ENCODE peak calls at places on chromosomes 5 and 9, in ten cellular contexts. T is H1, S is A549, J is stomach, K is suprapubic skin, E is HepG2, I is ovary, F is transverse colon, L is upper lobe of left lung, G is K562. B is an unnamed sample.

GRCh38 chr5:66565878-66566277 is 30.3 kb upstream of the MAST4 start:
- DNase-seq in T (no peak), S (no peak), J (no peak), K (no peak), E (no peak), I (no peak), F (no peak), L (no peak), G (no peak), B (no peak)

GRCh38 chr9:89177401-89178161 is 1.0 kb downstream of the SHC3 start:
- DNase-seq in T (peak; percentile 75), S (no peak), J (no peak), K (no peak), E (no peak), I (no peak), F (no peak), L (peak; percentile 88), G (no peak), B (no peak)

GRCh38 chr9:128297221-128297773 is 21.2 kb downstream of the SWI5 start:
- DNase-seq in T (no peak), S (no peak), J (peak; percentile 32), K (no peak), E (no peak), I (no peak), F (no peak), L (no peak), G (peak; percentile 17), B (no peak)

GRCh38 chr9:18820566-18821095 is 212.4 kb downstream of the SAXO1 start:
- DNase-seq in T (no peak), S (no peak), J (no peak), K (no peak), E (no peak), I (no peak), F (no peak), L (no peak), G (no peak), B (no peak)

GRCh38 chr5:43769576-43770352 is 166.8 kb downstream of the NNT start:
- DNase-seq in T (no peak), S (no peak), J (no peak), K (no peak), E (no peak), I (no peak), F (no peak), L (no peak), G (no peak), B (peak; percentile 87)

GRCh38 chr9:86321373-86321772 is 32.8 kb downstream of the TUT7 start:
- DNase-seq in T (no peak), S (no peak), J (no peak), K (no peak), E (no peak), I (no peak), F (no peak), L (no peak), G (no peak), B (no peak)

GRCh38 chr9:6779417-6780241 is 21.9 kb downstream of the KDM4C start:
- DNase-seq in T (no peak), S (no peak), J (no peak), K (no peak), E (peak; percentile 81), I (no peak), F (peak; percentile 13), L (no peak), G (peak; percentile 31), B (peak; percentile 8)

GRCh38 chr5:56128166-56128565 is 105.0 kb downstream of the ANKRD55 start:
- DNase-seq in T (no peak), S (no peak), J (peak; percentile 27), K (no peak), E (no peak), I (no peak), F (no peak), L (no peak), G (no peak), B (no peak)

GRCh38 chr5:105630803-105631202 is 2039.9 kb downstream of the EFNA5 start:
- DNase-seq in T (no peak), S (no peak), J (no peak), K (no peak), E (no peak), I (no peak), F (no peak), L (no peak), G (no peak), B (no peak)

GRCh38 chr5:107544476-107544875 is 126.3 kb downstream of the EFNA5 start:
- DNase-seq in T (no peak), S (no peak), J (no peak), K (no peak), E (no peak), I (no peak), F (no peak), L (no peak), G (no peak), B (no peak)

GRCh38 chr9:14106699-14107098 is 207.2 kb downstream of the NFIB start:
- DNase-seq in T (no peak), S (no peak), J (no peak), K (no peak), E (no peak), I (no peak), F (no peak), L (no peak), G (no peak), B (no peak)

GRCh38 chr5:133489632-133490031 is 122.7 kb downstream of the FSTL4 start:
- DNase-seq in T (no peak), S (no peak), J (no peak), K (no peak), E (peak; percentile 13), I (no peak), F (no peak), L (no peak), G (peak; percentile 14), B (no peak)

GRCh38 chr5:63089147-63089546 is 510.5 kb downstream of the LRRC70 start:
- DNase-seq in T (no peak), S (no peak), J (no peak), K (no peak), E (no peak), I (no peak), F (no peak), L (no peak), G (no peak), B (no peak)

GRCh38 chr9:133669402-133669801 is 33.2 kb downstream of the DBH start:
- DNase-seq in T (peak; percentile 59), S (no peak), J (no peak), K (no peak), E (no peak), I (no peak), F (no peak), L (no peak), G (no peak), B (no peak)

GRCh38 chr5:29208026-29208425 is 1985.5 kb upstream of the CDH6 start:
- DNase-seq in T (no peak), S (no peak), J (no peak), K (no peak), E (no peak), I (no peak), F (no peak), L (no peak), G (no peak), B (no peak)

GRCh38 chr5:153641183-153641688 is 150.8 kb downstream of the GRIA1 start:
- DNase-seq in T (no peak), S (no peak), J (no peak), K (no peak), E (no peak), I (no peak), F (no peak), L (no peak), G (no peak), B (no peak)

GRCh38 chr5:141780952-141781730 is 97.1 kb downstream of the PCDH1 start:
- DNase-seq in T (no peak), S (no peak), J (no peak), K (no peak), E (no peak), I (no peak), F (no peak), L (no peak), G (no peak), B (no peak)

GRCh38 chr5:127290019-127290945 is at the start of gene MEGF10:
- DNase-seq in T (peak; percentile 84), S (peak; percentile 48), J (no peak), K (no peak), E (peak; percentile 7), I (no peak), F (peak; percentile 42), L (peak; percentile 79), G (peak; percentile 14), B (no peak)

GRCh38 chr5:35926389-35927051 is 11.9 kb downstream of the CAPSL start:
- DNase-seq in T (peak; percentile 81), S (peak; percentile 43), J (peak; percentile 28), K (no peak), E (peak; percentile 17), I (peak; percentile 32), F (peak; percentile 26), L (no peak), G (peak; percentile 79), B (no peak)

GRCh38 chr5:7015586-7016256 is 302.5 kb downstream of the TENT4A start:
- DNase-seq in T (peak; percentile 54), S (no peak), J (no peak), K (no peak), E (no peak), I (no peak), F (no peak), L (no peak), G (no peak), B (no peak)

GRCh38 chr5:109989994-109990722 is 300.4 kb downstream of the MAN2A1 start:
- DNase-seq in T (no peak), S (no peak), J (no peak), K (no peak), E (peak; percentile 91), I (no peak), F (no peak), L (no peak), G (no peak), B (no peak)

GRCh38 chr5:31280210-31280609 is 86.7 kb downstream of the CDH6 start:
- DNase-seq in T (no peak), S (no peak), J (no peak), K (no peak), E (no peak), I (no peak), F (no peak), L (no peak), G (no peak), B (no peak)
- TF ChIP-seq EP300 in T (no peak), S (no peak), J (no peak), K (no peak), E (no peak), I (no peak), F (no peak), L (no peak), G (no peak), B (no peak)

GRCh38 chr5:135365281-135365680 is 33.8 kb downstream of the MACROH2A1 start:
- DNase-seq in T (no peak), S (no peak), J (no peak), K (no peak), E (no peak), I (no peak), F (no peak), L (no peak), G (no peak), B (no peak)
- TF ChIP-seq POLR2A in T (no peak), S (no peak), J (no peak), K (no peak), E (no peak), I (no peak), F (no peak), L (no peak), G (no peak), B (no peak)

GRCh38 chr5:122715095-122715494 is 59.8 kb upstream of the SNX2 start:
- DNase-seq in T (no peak), S (no peak), J (no peak), K (no peak), E (no peak), I (no peak), F (no peak), L (no peak), G (no peak), B (no peak)
- TF ChIP-seq EP300 in T (no peak), S (no peak), J (no peak), K (no peak), E (no peak), I (no peak), F (no peak), L (no peak), G (no peak), B (no peak)

GRCh38 chr5:176440932-176441706 is 7.1 kb upstream of the FAF2 start:
- DNase-seq in T (no peak), S (no peak), J (no peak), K (no peak), E (peak; percentile 91), I (no peak), F (no peak), L (no peak), G (no peak), B (no peak)
- TF ChIP-seq POLR2A in T (no peak), S (no peak), J (no peak), K (no peak), E (no peak), I (no peak), F (no peak), L (no peak), G (no peak), B (no peak)